ENCODE peak calls at places on chromosomes 16 and 17, in five cellular contexts. J, X, I, R and K are unnamed samples.

GRCh38 chr16:84795338-84796053 is 24.3 kb upstream of the CRISPLD2 start:
- DNase-seq in X (no peak), I (peak), J (no peak), R (no peak), K (no peak)

GRCh38 chr16:86926695-86927094 is 348.3 kb downstream of the FOXL1 start:
- DNase-seq in R (no peak), J (no peak), X (no peak), I (no peak), K (no peak)

GRCh38 chr16:89720520-89720858 is 209 bp downstream of the VPS9D1 start:
- DNase-seq in J (no peak), I (no peak), X (no peak), R (no peak), K (no peak)

GRCh38 chr17:44071772-44072171 is 1.2 kb downstream of the G6PC3 start:
- DNase-seq in R (no peak), J (no peak), I (no peak), X (no peak), K (no peak)

GRCh38 chr16:89065445-89065795 is 28.2 kb upstream of the ACSF3 start:
- DNase-seq in R (no peak), X (no peak), J (no peak), I (no peak), K (no peak)

GRCh38 chr17:7833795-7834553 is at the start of gene KDM6B:
- DNase-seq in R (peak), J (peak), I (peak), X (peak), K (peak)

GRCh38 chr17:2594657-2595085 is 1.2 kb downstream of the PAFAH1B1 start:
- DNase-seq in X (no peak), R (no peak), I (no peak), J (no peak), K (no peak)

GRCh38 chr17:67707442-67707841 is 10.3 kb upstream of the NOL11 start:
- DNase-seq in I (no peak), R (no peak), X (no peak), J (no peak), K (no peak)

GRCh38 chr16:89326721-89327120 is 109.2 kb downstream of the ZNF778 start:
- DNase-seq in X (no peak), R (no peak), J (no peak), I (no peak), K (no peak)

GRCh38 chr16:72995151-72995881 is 52.6 kb downstream of the ZFHX3 start:
- DNase-seq in I (no peak), J (no peak), R (no peak), X (no peak), K (no peak)

GRCh38 chr16:77564791-77565390 is 130.1 kb upstream of the ADAMTS18 start:
- DNase-seq in X (no peak), J (no peak), R (no peak), I (peak), K (no peak)

GRCh38 chr16:87681990-87682570 is 79.8 kb downstream of the JPH3 start:
- DNase-seq in X (no peak), R (no peak), J (no peak), I (peak), K (no peak)

GRCh38 chr16:87421369-87421912 is 29.3 kb downstream of the MAP1LC3B start:
- DNase-seq in I (no peak), X (no peak), J (no peak), R (no peak), K (no peak)